ENCODE peak calls at places on chromosomes 11 and 22, in eight cellular contexts. O is psoas muscle, C is neural progenitor cell, U is AG04449, N is fibroblast of the aortic adventitia, P is cardiac muscle cell, A is ovary, H is fibroblast of mammary gland. X is an unnamed sample.

GRCh38 chr22:29243874-29244446 is 23.8 kb downstream of the RHBDD3 start:
- DNase-seq in O (no peak), C (peak; percentile 14), U (no peak), N (no peak), P (no peak), A (no peak), H (no peak), X (no peak)

GRCh38 chr11:71525188-71525937 is 1.7 kb upstream of the KRTAP5-7 start:
- DNase-seq in O (no peak), C (no peak), U (no peak), N (no peak), P (no peak), A (no peak), H (no peak), X (no peak)

GRCh38 chr11:29616611-29617010 is 400.2 kb downstream of the KCNA4 start:
- DNase-seq in O (no peak), C (no peak), U (peak; percentile 2), N (no peak), P (no peak), A (no peak), H (peak; percentile 29), X (no peak)

GRCh38 chr11:29025001-29025400 is 916.8 kb downstream of the METTL15 start:
- DNase-seq in O (no peak), C (no peak), U (no peak), N (no peak), P (no peak), A (no peak), H (no peak), X (no peak)

GRCh38 chr22:25027959-25028840 is 75.7 kb downstream of the KIAA1671 start:
- DNase-seq in O (peak; percentile 25), C (peak; percentile 78), U (no peak), N (peak; percentile 31), P (peak; percentile 65), A (peak; percentile 44), H (no peak), X (no peak)

GRCh38 chr11:47786373-47786772 is 19.2 kb upstream of the FNBP4 start:
- DNase-seq in O (peak; percentile 55), C (no peak), U (no peak), N (peak; percentile 48), P (peak; percentile 86), A (no peak), H (peak; percentile 72), X (no peak)

GRCh38 chr11:76159983-76160661 is 46.2 kb downstream of the WNT11 start:
- DNase-seq in O (no peak), C (no peak), U (no peak), N (no peak), P (no peak), A (no peak), H (no peak), X (no peak)

GRCh38 chr11:131108780-131109179 is 192.5 kb upstream of the SNX19 start:
- DNase-seq in O (no peak), C (no peak), U (peak; percentile 40), N (no peak), P (no peak), A (no peak), H (peak; percentile 12), X (no peak)

GRCh38 chr22:21726650-21727049 is 8.9 kb downstream of the YPEL1 start:
- DNase-seq in O (no peak), C (peak; percentile 81), U (no peak), N (no peak), P (peak; percentile 40), A (no peak), H (no peak), X (no peak)

GRCh38 chr22:40857309-40857851 is 432 bp downstream of the XPNPEP3 start:
- DNase-seq in O (no peak), C (no peak), U (no peak), N (peak; percentile 7), P (no peak), A (no peak), H (no peak), X (no peak)

GRCh38 chr22:36282078-36282831 is 29.3 kb downstream of the APOL1 start:
- DNase-seq in O (no peak), C (no peak), U (no peak), N (no peak), P (no peak), A (peak; percentile 22), H (no peak), X (no peak)

GRCh38 chr11:13249992-13250391 is 27.6 kb upstream of the BMAL1 start:
- DNase-seq in O (no peak), C (peak; percentile 20), U (no peak), N (no peak), P (no peak), A (no peak), H (peak; percentile 26), X (no peak)

DNA sequence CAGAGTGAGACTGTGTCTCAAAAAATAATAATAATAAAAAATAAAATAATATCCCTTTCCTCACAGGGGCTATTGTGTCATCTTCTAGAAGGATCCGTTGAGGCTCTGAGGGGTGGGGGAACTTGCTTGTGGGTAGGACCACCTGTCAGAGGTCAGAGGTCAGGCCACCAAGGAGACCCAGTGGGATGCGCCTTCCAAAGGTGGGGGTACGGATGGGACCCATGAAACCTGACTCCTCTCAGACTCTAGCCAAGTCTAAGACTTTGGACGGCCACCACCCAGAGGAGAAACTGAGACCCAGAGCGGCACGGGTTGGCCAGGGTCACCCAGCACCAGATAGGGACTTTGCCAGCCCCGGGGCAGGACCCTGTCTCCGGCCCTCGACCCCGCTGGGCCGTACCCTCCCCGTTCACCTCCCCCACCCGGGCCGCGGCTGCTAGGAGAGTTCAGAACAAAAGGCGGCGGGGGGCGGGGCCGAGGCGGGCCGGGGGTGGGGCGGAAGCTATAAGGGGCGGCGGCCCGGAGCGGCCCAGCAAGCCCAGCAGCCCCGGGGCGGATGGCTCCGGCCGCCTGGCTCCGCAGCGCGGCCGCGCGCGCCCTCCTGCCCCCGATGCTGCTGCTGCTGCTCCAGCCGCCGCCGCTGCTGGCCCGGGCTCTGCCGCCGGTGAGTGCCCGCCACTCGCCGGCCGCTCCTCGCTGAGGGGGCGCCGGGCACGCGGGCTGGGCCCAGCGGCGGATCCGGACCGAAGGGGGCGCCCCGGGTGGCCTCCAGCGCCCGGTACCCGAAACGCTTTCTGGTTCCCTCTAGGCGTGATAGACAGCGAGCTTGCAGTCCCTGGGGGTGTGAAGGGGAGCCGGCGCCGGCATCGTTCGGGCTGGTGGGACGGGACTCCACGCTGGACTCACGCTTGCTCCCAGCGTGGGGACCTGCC is at the start of gene MMP11:
- DNase-seq in O (peak; percentile 71), C (peak; percentile 88), U (no peak), N (peak; percentile 27), P (peak; percentile 71), A (peak; percentile 67), H (no peak), X (no peak)
- TF ChIP-seq CTCF in O (no peak), C (no peak), U (no peak), N (no peak), P (no peak), A (no peak), H (no peak), X (no peak)

GRCh38 chr11:27465629-27466028 is 7.0 kb downstream of the LGR4 start:
- DNase-seq in O (no peak), C (no peak), U (no peak), N (no peak), P (no peak), A (no peak), H (no peak), X (no peak)

GRCh38 chr11:27466363-27466762 is 6.2 kb downstream of the LGR4 start:
- DNase-seq in O (no peak), C (no peak), U (no peak), N (no peak), P (no peak), A (no peak), H (no peak), X (no peak)

GRCh38 chr11:27462543-27462942 is 10.0 kb downstream of the LGR4 start:
- DNase-seq in O (no peak), C (no peak), U (no peak), N (no peak), P (no peak), A (no peak), H (no peak), X (no peak)

GRCh38 chr11:27467181-27467913 is 5.2 kb downstream of the LGR4 start:
- DNase-seq in O (no peak), C (no peak), U (no peak), N (no peak), P (no peak), A (no peak), H (no peak), X (no peak)

DNA sequence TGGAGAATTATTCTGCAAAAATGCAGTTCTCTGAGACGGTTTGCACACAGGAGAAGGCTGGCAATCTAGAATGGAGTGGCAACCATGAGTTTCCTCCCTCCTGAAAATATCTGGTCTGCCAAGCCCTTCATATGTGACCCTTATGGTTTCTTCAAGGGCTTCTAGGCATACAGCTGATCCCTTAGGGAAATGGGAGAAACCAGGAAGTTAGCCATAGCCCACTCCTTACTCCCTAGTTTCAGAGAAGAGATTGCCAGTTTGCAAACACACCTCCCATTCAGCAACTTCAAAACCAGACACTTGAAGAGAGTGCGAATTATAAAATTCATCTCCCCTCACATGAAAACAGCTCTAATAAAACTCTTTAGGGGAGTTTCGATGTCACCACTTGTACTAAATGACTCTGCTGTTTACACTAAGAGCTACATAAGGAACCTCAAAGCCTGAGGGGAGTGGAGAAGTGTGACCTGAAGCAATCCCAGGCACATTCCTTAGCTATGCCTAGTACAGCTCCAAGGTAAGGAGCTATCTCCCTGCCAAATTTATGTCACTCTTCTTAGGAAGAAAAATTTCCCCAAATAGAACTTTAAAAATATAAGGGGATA is 8.3 kb downstream of the LGR4 start:
- DNase-seq in O (no peak), C (no peak), U (no peak), N (peak; percentile 50), P (no peak), A (no peak), H (no peak), X (peak; percentile 64)
- H3K4me3 ChIP-seq in O (no peak overlapping the region), C (peak overlapping the region; percentile 9), U (no peak overlapping the region), N (no peak overlapping the region), P (no peak overlapping the region), A (no peak overlapping the region), H (no peak overlapping the region), X (no peak overlapping the region)

GRCh38 chr11:61816736-61817455 is at the start of gene FADS1:
- DNase-seq in O (peak; percentile 91), C (peak; percentile 98), U (peak; percentile 60), N (peak; percentile 90), P (peak; percentile 99), A (peak; percentile 93), H (peak; percentile 92), X (peak; percentile 73)
- TF ChIP-seq CTCF in O (peak; percentile 38), C (peak; percentile 68), U (peak; percentile 89), N (peak; percentile 54), P (peak; percentile 58), A (peak; percentile 56), H (no peak), X (peak; percentile 78)

GRCh38 chr11:93945596-93945995 is 75.6 kb upstream of the HEPHL1 start:
- DNase-seq in O (no peak), C (no peak), U (no peak), N (peak; percentile 20), P (no peak), A (no peak), H (no peak), X (no peak)
- H3K4me3 ChIP-seq in O (no peak overlapping the region), C (no peak overlapping the region), U (no peak overlapping the region), N (no peak overlapping the region), P (no peak overlapping the region), A (no peak overlapping the region), H (no peak overlapping the region), X (no peak overlapping the region)

DNA sequence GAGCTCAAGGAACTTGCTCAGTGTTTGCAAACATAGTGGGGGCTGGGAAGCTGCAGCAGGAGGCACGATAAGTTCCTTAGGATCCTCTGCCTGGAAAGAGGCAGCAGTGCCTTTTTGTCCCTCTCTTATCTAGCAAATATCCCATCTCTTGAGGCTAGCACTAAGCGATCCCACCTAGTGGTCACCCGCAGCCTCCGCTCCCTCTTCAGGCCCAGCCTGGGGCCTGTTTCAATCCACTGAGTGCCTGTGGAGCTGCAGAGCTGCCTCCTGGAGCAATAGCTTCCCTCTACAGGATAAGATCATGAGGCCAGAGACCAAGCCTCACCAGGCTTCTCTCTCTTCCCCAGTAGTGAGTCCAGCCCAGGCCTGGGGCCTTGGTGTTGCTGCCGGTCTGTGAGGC is 65.8 kb downstream of the SLC22A12 start:
- DNase-seq in O (no peak), C (peak; percentile 77), U (no peak), N (no peak), P (peak; percentile 68), A (no peak), H (no peak), X (no peak)
- TF ChIP-seq CTCF in O (no peak), C (peak; percentile 62), U (no peak), N (no peak), P (peak; percentile 22), A (no peak), H (no peak), X (no peak)

X was measured in kidney epithelial cell.